ENCODE peak calls at places on chromosome 2, in eight cellular contexts. P, Z, H, D, C, J, X and Q are unnamed samples.

GRCh38 chr2:185978634-185979405 is 240.2 kb downstream of the FSIP2 start:
- DNase-seq in P (no peak), Z (peak), H (no peak), D (no peak), C (no peak), J (no peak), X (no peak), Q (no peak)

GRCh38 chr2:202780514-202781021 is 91.0 kb downstream of the ICA1L start:
- DNase-seq in P (no peak), Z (peak), H (no peak), D (no peak), C (peak), J (no peak), X (no peak), Q (peak)

GRCh38 chr2:148534416-148535205 is 109.9 kb upstream of the EPC2 start:
- DNase-seq in P (peak), Z (peak), H (no peak), D (no peak), C (no peak), J (no peak), X (peak), Q (no peak)

GRCh38 chr2:162710282-162710891 is 128.2 kb downstream of the KCNH7 start:
- DNase-seq in P (no peak), Z (no peak), H (no peak), D (no peak), C (no peak), J (no peak), X (no peak), Q (no peak)

GRCh38 chr2:161414385-161415040 is 1.6 kb upstream of the TBR1 start:
- DNase-seq in P (no peak), Z (peak), H (peak), D (peak), C (peak), J (no peak), X (peak), Q (no peak)

GRCh38 chr2:186540971-186541370 is 48.9 kb upstream of the ITGAV start:
- DNase-seq in P (no peak), Z (peak), H (peak), D (no peak), C (no peak), J (no peak), X (no peak), Q (no peak)

GRCh38 chr2:180644709-180645108 is 335.7 kb upstream of the UBE2E3 start:
- DNase-seq in P (no peak), Z (peak), H (no peak), D (no peak), C (no peak), J (no peak), X (no peak), Q (peak)

GRCh38 chr2:218863021-218863520 is 3.5 kb downstream of the WNT6 start:
- DNase-seq in P (no peak), Z (no peak), H (no peak), D (peak), C (no peak), J (no peak), X (peak), Q (no peak)

GRCh38 chr2:189407161-189407943 is 33.9 kb upstream of the WDR75 start:
- DNase-seq in P (no peak), Z (peak), H (no peak), D (no peak), C (peak), J (no peak), X (no peak), Q (peak)

GRCh38 chr2:7950035-7950612 is 731.7 kb upstream of the ID2 start:
- DNase-seq in P (no peak), Z (peak), H (no peak), D (no peak), C (no peak), J (no peak), X (no peak), Q (peak)

GRCh38 chr2:134863446-134863845 is 25.0 kb downstream of the ACMSD start:
- DNase-seq in P (no peak), Z (no peak), H (no peak), D (no peak), C (no peak), J (no peak), X (no peak), Q (no peak)

GRCh38 chr2:170822885-170823799 is 6.5 kb downstream of the GAD1 start:
- DNase-seq in P (no peak), Z (peak), H (peak), D (peak), C (no peak), J (no peak), X (no peak), Q (no peak)

GRCh38 chr2:39584283-39584972 is 81.3 kb upstream of the TMEM178A start:
- DNase-seq in P (no peak), Z (peak), H (no peak), D (no peak), C (peak), J (no peak), X (no peak), Q (peak)

GRCh38 chr2:21500546-21500945 is 376.8 kb downstream of the TDRD15 start:
- DNase-seq in P (no peak), Z (no peak), H (no peak), D (no peak), C (peak), J (no peak), X (no peak), Q (no peak)

GRCh38 chr2:102839668-102840388 is 78.0 kb downstream of the TMEM182 start:
- DNase-seq in P (no peak), Z (peak), H (peak), D (no peak), C (peak), J (no peak), X (no peak), Q (peak)

GRCh38 chr2:231308631-231309414 is 86.7 kb upstream of the B3GNT7 start:
- DNase-seq in P (no peak), Z (peak), H (no peak), D (no peak), C (no peak), J (no peak), X (no peak), Q (peak)

GRCh38 chr2:237073552-237073951 is 12.1 kb upstream of the COPS8 start:
- DNase-seq in P (no peak), Z (peak), H (no peak), D (no peak), C (peak), J (no peak), X (no peak), Q (peak)

GRCh38 chr2:73970850-73971471 is 13.7 kb upstream of the TET3 start:
- DNase-seq in P (peak), Z (no peak), H (no peak), D (peak), C (no peak), J (peak), X (peak), Q (no peak)

GRCh38 chr2:151808258-151809072 is 19.8 kb downstream of the ARL5A start:
- DNase-seq in P (no peak), Z (peak), H (peak), D (no peak), C (no peak), J (no peak), X (no peak), Q (peak)

GRCh38 chr2:105576440-105577241 is 168.1 kb upstream of the NCK2 start:
- DNase-seq in P (no peak), Z (peak), H (peak), D (no peak), C (peak), J (no peak), X (no peak), Q (no peak)

GRCh38 chr2:63817382-63817781 is 24.3 kb upstream of the UGP2 start:
- DNase-seq in P (no peak), Z (no peak), H (no peak), D (no peak), C (no peak), J (no peak), X (no peak), Q (no peak)

GRCh38 chr2:63581266-63581961 is 6.9 kb downstream of the WDPCP start:
- DNase-seq in P (peak), Z (peak), H (no peak), D (no peak), C (no peak), J (no peak), X (no peak), Q (no peak)

GRCh38 chr2:218897394-218898108 is 16.9 kb downstream of the WNT10A start:
- DNase-seq in P (no peak), Z (no peak), H (peak), D (peak), C (no peak), J (no peak), X (no peak), Q (no peak)

GRCh38 chr2:165905854-165906253 is 47.7 kb downstream of the TTC21B start:
- DNase-seq in P (no peak), Z (no peak), H (no peak), D (no peak), C (no peak), J (no peak), X (no peak), Q (no peak)

GRCh38 chr2:46281939-46282338 is 15.3 kb upstream of the EPAS1 start:
- DNase-seq in P (no peak), Z (no peak), H (no peak), D (no peak), C (no peak), J (no peak), X (no peak), Q (no peak)

GRCh38 chr2:59963157-59963556 is 590.3 kb downstream of the BCL11A start:
- DNase-seq in P (no peak), Z (no peak), H (no peak), D (no peak), C (no peak), J (no peak), X (no peak), Q (no peak)

DNA sequence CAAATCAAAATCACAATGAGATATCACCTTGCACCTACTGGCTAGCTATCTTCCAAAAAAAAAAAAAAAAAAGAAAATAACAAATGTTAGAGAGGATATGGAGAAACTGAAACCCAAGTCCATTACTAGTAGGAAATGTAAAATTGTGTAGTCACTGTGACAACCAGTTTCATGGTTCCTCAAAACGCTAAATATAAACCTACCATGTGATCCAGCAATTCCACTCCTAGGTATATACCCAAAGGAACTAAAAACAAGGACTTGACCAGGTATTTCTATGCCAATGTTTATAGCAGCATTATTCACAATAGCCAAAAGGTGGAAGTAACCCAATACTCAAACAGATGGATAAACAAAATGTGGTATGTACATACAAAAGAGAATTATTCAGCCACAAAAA is 11.7 kb upstream of the SCRN3 start:
- DNase-seq in P (no peak), Z (no peak), H (no peak), D (no peak), C (no peak), J (no peak), X (no peak), Q (no peak)
- H3K4me3 ChIP-seq in P (no peak), Z (no peak), H (no peak), D (no peak), C (no peak), J (no peak), X (no peak), Q (no peak)

GRCh38 chr2:17636989-17637906 is 96.8 kb downstream of the VSNL1 start:
- DNase-seq in P (no peak), Z (no peak), H (no peak), D (no peak), C (no peak), J (no peak), X (no peak), Q (no peak)
- H3K27ac ChIP-seq in P (no peak), Z (no peak), H (no peak), D (no peak), C (no peak), J (no peak), X (no peak), Q (no peak)

GRCh38 chr2:23402205-23402740 is 17.3 kb downstream of the KLHL29 start:
- DNase-seq in P (no peak), Z (no peak), H (no peak), D (no peak), C (no peak), J (no peak), X (no peak), Q (no peak)
- H3K4me3 ChIP-seq in P (no peak), Z (no peak), H (no peak), D (no peak), C (no peak), J (no peak), X (no peak), Q (no peak)

DNA sequence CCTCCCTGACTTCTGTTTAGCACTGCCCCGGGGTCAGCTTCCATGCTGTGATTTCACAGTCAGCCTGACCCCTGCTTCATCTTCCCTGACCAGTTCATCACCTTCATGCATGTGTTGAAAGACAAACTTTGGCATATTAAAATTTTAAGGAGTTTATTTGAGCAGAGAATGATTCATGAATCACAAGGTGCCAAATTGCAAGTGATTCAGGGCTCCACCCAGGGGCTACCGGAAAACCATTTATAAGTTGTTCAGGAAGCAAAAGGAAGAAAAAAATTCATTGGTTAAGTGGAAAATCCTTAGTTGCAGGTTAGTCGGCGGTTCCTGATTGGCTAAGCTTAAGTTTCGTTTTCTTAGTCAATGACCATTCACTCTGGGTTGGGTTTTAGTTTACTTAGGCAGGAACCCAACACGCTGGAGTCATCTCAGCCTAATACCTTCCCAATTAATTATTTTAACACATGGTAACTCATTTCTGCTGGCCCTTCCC is 10.6 kb downstream of the IL1F10 start:
- DNase-seq in P (no peak), Z (peak), H (no peak), D (no peak), C (no peak), J (no peak), X (no peak), Q (peak)
- H3K27ac ChIP-seq in P (no peak), Z (peak), H (no peak), D (no peak), C (no peak), J (peak), X (no peak), Q (no peak)

GRCh38 chr2:118186858-118187254 is 98.6 kb downstream of the INSIG2 start:
- DNase-seq in P (no peak), Z (no peak), H (no peak), D (no peak), C (no peak), J (no peak), X (no peak), Q (no peak)
- H3K4me3 ChIP-seq in P (peak), Z (peak), H (no peak), D (peak), C (no peak), J (peak), X (peak), Q (no peak)

DNA sequence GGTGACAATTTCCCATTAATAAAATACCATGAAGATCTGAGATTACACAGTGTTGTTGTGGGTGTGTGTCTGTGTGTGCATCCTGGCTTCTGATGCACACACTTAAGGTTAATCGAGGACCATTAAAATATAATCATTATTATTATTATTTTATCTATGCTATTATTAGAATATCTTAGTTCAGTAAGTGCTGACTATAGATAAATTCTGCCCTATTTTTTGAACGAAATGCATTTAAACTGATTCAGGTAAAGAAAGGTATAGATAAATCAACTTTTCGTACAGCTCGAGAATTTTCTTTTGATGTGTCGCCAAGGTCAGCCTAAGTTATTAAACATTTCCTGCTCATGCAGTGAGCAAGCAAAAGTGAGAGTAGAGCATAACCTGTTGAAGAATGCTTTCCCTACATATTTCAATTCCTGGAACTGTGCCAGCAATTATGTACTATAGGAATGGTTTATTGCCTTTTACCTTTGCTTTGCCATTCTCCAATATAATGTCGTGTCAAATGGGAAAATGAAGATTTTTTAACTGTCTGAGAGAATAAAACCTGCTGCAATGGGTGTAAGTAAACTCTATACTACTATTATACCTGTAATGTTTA is 25.8 kb downstream of the KCNJ3 start:
- DNase-seq in P (no peak), Z (no peak), H (no peak), D (no peak), C (no peak), J (no peak), X (no peak), Q (no peak)
- H3K27ac ChIP-seq in P (no peak), Z (no peak), H (no peak), D (no peak), C (no peak), J (no peak), X (no peak), Q (no peak)

GRCh38 chr2:241859436-241860183 is 916 bp upstream of the PDCD1 start:
- DNase-seq in P (peak), Z (peak), H (no peak), D (peak), C (no peak), J (no peak), X (peak), Q (no peak)

GRCh38 chr2:241860184-241861078 is 1.7 kb upstream of the PDCD1 start:
- DNase-seq in P (peak), Z (peak), H (no peak), D (peak), C (no peak), J (no peak), X (peak), Q (no peak)

GRCh38 chr2:241857572-241858121 is 1.0 kb downstream of the PDCD1 start:
- DNase-seq in P (no peak), Z (no peak), H (no peak), D (peak), C (no peak), J (no peak), X (peak), Q (no peak)

GRCh38 chr2:241858206-241859016 is at the start of gene PDCD1:
- DNase-seq in P (peak), Z (no peak), H (no peak), D (peak), C (no peak), J (no peak), X (peak), Q (no peak)

GRCh38 chr2:241859017-241859435 is 332 bp upstream of the PDCD1 start:
- DNase-seq in P (no peak), Z (no peak), H (no peak), D (peak), C (no peak), J (no peak), X (no peak), Q (no peak)
- H3K4me3 ChIP-seq in P (peak), Z (no peak), H (no peak), D (no peak), C (no peak), J (peak), X (no peak), Q (no peak)

DNA sequence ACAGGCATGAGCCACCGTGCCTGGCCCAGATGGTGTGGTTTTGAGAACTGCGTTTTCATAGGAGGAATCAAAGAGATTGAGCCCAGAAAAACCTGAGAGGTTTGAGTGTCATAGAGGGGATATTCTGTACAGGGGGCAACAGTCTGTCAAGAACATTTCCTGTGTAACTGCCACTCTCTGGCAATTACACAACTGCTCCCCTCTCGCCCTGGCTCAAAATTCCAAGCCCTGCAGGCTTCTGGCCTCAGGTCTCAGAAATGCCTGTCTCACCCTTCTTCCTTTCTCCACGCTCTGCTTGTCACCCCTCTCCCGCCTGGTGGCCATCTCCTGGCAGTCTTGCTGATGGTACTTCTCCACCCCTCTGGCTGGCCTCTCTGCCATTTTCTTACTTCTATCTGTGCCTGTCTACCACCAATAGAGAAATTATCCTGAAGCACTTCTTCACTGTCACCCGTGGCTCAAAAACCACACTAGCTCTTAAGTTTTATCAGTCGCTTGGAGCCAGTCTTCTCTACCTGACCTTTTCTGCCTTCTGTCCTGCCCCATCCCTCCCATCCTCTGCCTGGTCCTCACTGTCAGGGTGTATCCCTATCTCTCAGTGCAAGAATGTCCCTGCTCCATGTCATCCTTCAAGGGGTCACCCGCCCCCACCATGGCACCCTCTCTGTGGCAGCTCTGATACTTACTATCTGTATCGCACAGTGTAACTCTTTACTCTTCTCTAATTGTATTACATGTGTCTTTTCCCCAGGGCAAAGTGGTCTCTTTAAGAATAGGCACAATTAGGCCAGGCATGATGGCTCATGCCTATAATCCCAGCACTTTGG is 4.2 kb downstream of the VAMP5 start:
- DNase-seq in P (no peak), Z (no peak), H (no peak), D (no peak), C (no peak), J (no peak), X (peak), Q (no peak)
- H3K27ac ChIP-seq in P (peak), Z (no peak), H (no peak), D (peak), C (no peak), J (peak), X (peak), Q (no peak)

GRCh38 chr2:207505728-207506127 is 24.0 kb upstream of the CREB1 start:
- DNase-seq in P (no peak), Z (peak), H (no peak), D (no peak), C (peak), J (no peak), X (no peak), Q (peak)
- H3K4me3 ChIP-seq in P (no peak), Z (peak), H (peak), D (no peak), C (no peak), J (no peak), X (no peak), Q (no peak)

DNA sequence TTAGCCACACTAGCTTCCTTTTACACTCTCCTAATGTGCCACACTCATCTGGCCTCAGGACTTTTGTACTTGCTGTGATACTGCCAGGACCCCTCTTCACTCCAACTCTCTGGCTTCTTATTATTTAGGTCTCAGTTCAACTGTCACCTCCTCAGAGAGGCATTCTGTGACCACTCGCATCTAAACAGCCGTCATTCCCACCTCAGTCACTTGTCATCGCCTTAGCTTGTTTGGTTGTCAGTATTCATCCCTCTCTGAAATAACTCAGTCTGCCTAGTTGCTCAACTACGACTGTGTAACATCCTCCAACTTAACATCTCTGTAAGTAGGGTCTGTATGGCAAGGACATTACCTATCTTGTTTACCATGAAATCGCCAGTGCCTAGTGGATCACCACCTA is 27.2 kb downstream of the MGAT4A start:
- DNase-seq in P (no peak), Z (no peak), H (no peak), D (no peak), C (no peak), J (no peak), X (no peak), Q (no peak)
- H3K27ac ChIP-seq in P (peak), Z (no peak), H (no peak), D (no peak), C (no peak), J (peak), X (no peak), Q (no peak)